ENCODE peak calls at places on chromosomes 6 and 20, in ten cellular contexts. F, I, O, R, G, E, L, C, P and T are unnamed samples.

GRCh38 chr6:44367686-44368085 is 19.8 kb upstream of the CDC5L start:
- DNase-seq in L (no peak), C (no peak), G (no peak), P (no peak), O (no peak), R (no peak), I (no peak), E (no peak), F (no peak), T (no peak)

GRCh38 chr6:93418448-93419303 is 683 bp downstream of the EPHA7 start:
- DNase-seq in L (no peak), P (peak), I (peak), E (no peak), F (peak), O (no peak), G (no peak), C (peak), R (peak), T (peak)

GRCh38 chr6:90544085-90544484 is 42.8 kb downstream of the MAP3K7 start:
- DNase-seq in O (no peak), C (no peak), E (no peak), G (no peak), P (no peak), I (no peak), R (no peak), F (no peak), L (no peak), T (no peak)

GRCh38 chr20:58647162-58647813 is 3.8 kb upstream of the STX16 start:
- DNase-seq in E (no peak), O (no peak), P (no peak), C (no peak), I (no peak), F (no peak), R (no peak), G (peak), L (no peak), T (peak)

GRCh38 chr6:89559487-89559886 is 79.1 kb downstream of the LYRM2 start:
- DNase-seq in G (no peak), L (no peak), P (no peak), R (peak), E (no peak), F (no peak), I (no peak), O (no peak), C (no peak), T (peak)

GRCh38 chr6:41503841-41504525 is 42.2 kb upstream of the FOXP4 start:
- DNase-seq in E (no peak), L (peak), G (peak), P (peak), C (no peak), O (no peak), F (no peak), R (peak), I (peak), T (no peak)

GRCh38 chr6:25341923-25342619 is 62.9 kb downstream of the CARMIL1 start:
- DNase-seq in F (no peak), C (no peak), O (no peak), P (no peak), L (no peak), R (no peak), E (no peak), G (no peak), I (no peak), T (no peak)

GRCh38 chr20:16020971-16021370 is 552.3 kb downstream of the KIF16B start:
- DNase-seq in G (no peak), E (no peak), P (no peak), R (peak), C (no peak), O (no peak), F (no peak), I (peak), L (peak), T (no peak)

GRCh38 chr6:14210077-14210476 is 92.5 kb downstream of the CD83 start:
- DNase-seq in R (no peak), L (no peak), F (no peak), O (no peak), G (no peak), I (no peak), P (no peak), C (no peak), E (no peak), T (no peak)

DNA sequence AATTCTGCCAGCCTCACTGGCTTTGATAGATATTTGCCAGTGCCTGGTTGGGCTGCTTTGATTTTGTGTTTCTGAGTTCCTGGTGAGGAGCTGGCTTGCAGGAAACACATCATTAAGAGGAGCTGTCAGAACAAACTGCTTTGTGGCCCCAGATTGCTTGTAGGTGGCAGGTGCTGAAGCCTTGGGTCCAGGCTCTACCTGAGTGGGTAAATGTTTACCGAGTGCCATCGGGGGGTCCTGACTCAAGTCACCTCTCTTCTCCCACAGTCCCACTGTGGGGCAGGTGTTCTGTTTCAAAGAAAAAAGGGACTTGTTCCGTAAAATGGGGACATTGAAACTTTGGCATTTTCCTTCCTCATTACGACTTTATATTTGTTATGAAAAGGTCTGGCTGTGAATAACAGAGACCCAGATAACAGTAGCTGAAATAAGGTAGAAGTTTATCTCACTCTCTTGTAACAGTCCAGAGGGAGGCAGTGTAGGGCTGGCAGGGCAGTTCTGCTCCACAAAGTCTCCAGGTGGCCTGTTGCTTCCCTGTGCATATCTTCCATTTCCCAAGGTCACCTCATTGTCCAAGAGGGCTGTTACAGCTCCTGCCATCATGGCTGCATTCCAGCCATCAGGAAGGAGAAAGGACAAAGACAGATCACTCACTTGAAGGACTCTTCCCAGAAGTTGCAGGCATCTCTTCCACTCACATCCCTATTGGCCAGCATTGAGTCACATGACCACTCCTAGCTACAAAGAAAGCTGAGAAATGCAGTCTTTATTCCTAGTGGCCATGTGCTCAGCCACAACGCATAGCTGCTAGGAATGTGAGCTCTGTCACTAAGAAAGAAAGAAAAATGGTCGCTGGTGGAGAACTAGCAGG is 149.9 kb upstream of the KCNG1 start:
- DNase-seq in E (no peak), I (no peak), G (no peak), F (no peak), L (no peak), O (no peak), R (no peak), P (no peak), C (no peak), T (no peak)
- TF ChIP-seq CTCF in E (no peak), I (no peak), G (no peak), F (no peak), L (no peak), O (no peak), R (no peak), P (no peak), C (no peak), T (no peak)

GRCh38 chr6:156878688-156879087 is 101.5 kb downstream of the ARID1B start:
- DNase-seq in P (no peak), G (no peak), R (no peak), F (no peak), E (no peak), L (no peak), I (no peak), C (no peak), O (no peak), T (no peak)

GRCh38 chr6:156875062-156875461 is 97.9 kb downstream of the ARID1B start:
- DNase-seq in C (no peak), F (no peak), O (no peak), G (no peak), I (no peak), L (no peak), P (no peak), E (no peak), R (no peak), T (no peak)

GRCh38 chr6:156873654-156874380 is 96.6 kb downstream of the ARID1B start:
- DNase-seq in O (no peak), L (no peak), I (no peak), E (no peak), P (no peak), G (no peak), R (no peak), F (no peak), C (no peak), T (no peak)

GRCh38 chr6:156877126-156877863 is 100.1 kb downstream of the ARID1B start:
- DNase-seq in P (peak), L (no peak), R (no peak), E (no peak), F (no peak), C (no peak), G (peak), O (no peak), I (no peak), T (no peak)

GRCh38 chr6:156876302-156876701 is 99.1 kb downstream of the ARID1B start:
- DNase-seq in G (no peak), C (no peak), P (peak), F (no peak), O (no peak), L (no peak), R (no peak), E (no peak), I (no peak), T (no peak)
- TF ChIP-seq CTCF in G (no peak), C (peak), P (peak), F (peak), O (no peak), L (peak), R (peak), E (no peak), I (peak), T (peak)

DNA sequence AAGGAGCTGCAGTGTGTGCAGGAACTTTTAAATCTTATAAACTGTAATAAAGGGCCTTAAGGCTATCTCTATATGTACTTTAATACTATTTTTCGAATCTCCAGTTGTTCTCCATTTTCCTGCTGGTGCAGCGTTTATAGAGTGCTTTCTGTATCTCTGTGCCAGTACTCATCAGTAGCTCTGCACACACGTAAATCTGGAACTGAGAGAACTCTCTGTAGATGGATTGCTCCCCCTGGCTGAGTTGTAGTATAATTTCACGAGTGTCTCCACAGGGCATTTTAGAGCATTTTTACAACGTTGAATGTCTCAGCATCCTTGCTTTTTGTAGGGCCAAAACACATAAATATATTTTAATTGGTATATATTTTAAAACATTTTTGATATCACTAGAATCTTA is 256.5 kb downstream of the TRDN start:
- DNase-seq in P (no peak), F (no peak), O (no peak), I (peak), L (no peak), R (peak), E (no peak), G (no peak), C (no peak), T (no peak)
- TF ChIP-seq CTCF in P (peak), F (peak), O (no peak), I (peak), L (no peak), R (peak), E (no peak), G (no peak), C (no peak), T (peak)

GRCh38 chr6:154570505-154570904 is 60.0 kb upstream of the CNKSR3 start:
- DNase-seq in O (no peak), E (no peak), I (no peak), C (no peak), G (no peak), L (no peak), P (no peak), F (no peak), R (no peak), T (no peak)

GRCh38 chr6:154567695-154568220 is 57.3 kb upstream of the CNKSR3 start:
- DNase-seq in P (no peak), C (no peak), F (no peak), E (no peak), O (no peak), I (no peak), G (no peak), R (no peak), L (no peak), T (no peak)

GRCh38 chr6:154572592-154572991 is 62.1 kb upstream of the CNKSR3 start:
- DNase-seq in C (no peak), I (no peak), F (no peak), R (no peak), E (no peak), G (no peak), P (no peak), L (no peak), O (no peak), T (peak)

GRCh38 chr6:154566866-154567265 is 56.4 kb upstream of the CNKSR3 start:
- DNase-seq in E (no peak), P (no peak), R (no peak), G (no peak), C (no peak), L (no peak), O (no peak), F (no peak), I (no peak), T (no peak)

GRCh38 chr6:154569136-154569862 is 58.8 kb upstream of the CNKSR3 start:
- DNase-seq in O (no peak), P (no peak), G (no peak), E (no peak), L (no peak), F (no peak), R (no peak), I (no peak), C (no peak), T (no peak)
- TF ChIP-seq CTCF in O (no peak), P (no peak), G (no peak), E (no peak), L (no peak), F (no peak), R (no peak), I (no peak), C (no peak), T (no peak)

GRCh38 chr6:49003348-49003747 is 459.7 kb downstream of the MMUT start:
- DNase-seq in G (no peak), I (no peak), E (no peak), F (no peak), C (no peak), L (no peak), O (no peak), R (no peak), P (no peak), T (no peak)
- TF ChIP-seq CTCF in G (no peak), I (no peak), E (no peak), F (no peak), C (no peak), L (no peak), O (no peak), R (no peak), P (no peak), T (no peak)

DNA sequence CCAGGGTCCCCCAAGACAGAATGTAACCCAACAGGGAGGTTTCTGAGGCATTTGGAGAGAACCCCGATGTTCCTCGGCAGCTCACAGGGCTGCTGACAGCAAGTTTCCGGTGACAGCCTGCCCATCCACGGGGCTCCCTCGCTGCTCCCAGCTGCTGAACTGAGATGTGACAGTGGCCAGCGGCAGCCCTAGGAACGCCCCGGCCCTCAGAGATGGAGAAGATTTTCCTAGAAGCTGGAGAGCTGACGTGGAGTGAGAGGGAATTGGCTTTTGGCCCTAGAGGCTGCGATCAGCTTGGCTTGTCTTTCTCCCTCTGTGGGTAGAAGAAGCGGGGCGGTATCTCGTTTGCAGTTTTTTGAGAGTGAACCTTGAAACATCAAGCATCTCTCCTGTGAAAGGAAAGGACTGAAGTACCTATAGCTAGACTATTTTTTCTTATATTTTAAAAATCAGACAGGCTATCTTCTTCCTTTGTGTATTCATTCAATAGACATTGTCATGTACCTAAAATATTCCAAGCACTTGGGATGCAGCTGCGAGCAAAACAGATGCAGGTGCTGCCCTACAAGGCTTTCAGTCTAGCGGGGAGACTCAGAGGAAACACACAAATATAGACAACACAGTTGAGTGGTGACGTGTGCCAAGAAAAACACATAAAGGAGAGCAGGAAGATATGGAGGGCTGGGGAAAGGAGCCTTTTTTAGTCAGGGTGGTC is 28.4 kb upstream of the NFATC2 start:
- DNase-seq in G (peak), I (no peak), C (no peak), F (no peak), P (peak), E (no peak), O (no peak), L (peak), R (no peak), T (no peak)
- TF ChIP-seq CTCF in G (no peak), I (no peak), C (no peak), F (no peak), P (no peak), E (no peak), O (no peak), L (no peak), R (no peak), T (no peak)

GRCh38 chr6:39843305-39844020 is 51.3 kb downstream of the DAAM2 start:
- DNase-seq in F (no peak), I (no peak), G (peak), R (peak), O (no peak), C (no peak), E (no peak), L (peak), P (no peak), T (no peak)
- TF ChIP-seq CTCF in F (no peak), I (no peak), G (peak), R (peak), O (no peak), C (no peak), E (no peak), L (no peak), P (no peak), T (peak)